ENCODE peak calls at places on chromosomes 12 and 14, in ten cellular contexts. N is ovary; T is aorta; B is IMR-90; G is CD4-positive, alpha-beta T cell; S is dorsolateral prefrontal cortex; A is lung; X is CD8-positive, alpha-beta memory T cell; M is uterus; O is CD4-positive, CD25-positive, alpha-beta regulatory T cell. F is an unnamed sample.

GRCh38 chr12:27500546-27500945 is 23.5 kb upstream of the PPFIBP1 start:
- DNase-seq in N (no peak), G (no peak), B (no peak), X (no peak), T (no peak), A (no peak), M (no peak), S (no peak), O (no peak), F (no peak)

GRCh38 chr12:94157891-94158495 is 9.6 kb downstream of the PLXNC1 start:
- DNase-seq in N (no peak), G (no peak), S (no peak), M (no peak), A (no peak), X (no peak), O (no peak), T (no peak), B (no peak), F (no peak)

GRCh38 chr12:14700935-14701334 is 4.5 kb upstream of the GUCY2C start:
- DNase-seq in M (no peak), G (no peak), O (no peak), X (no peak), S (no peak), N (no peak), A (no peak), B (no peak), T (no peak), F (no peak)

GRCh38 chr14:91186515-91187066 is 57.9 kb downstream of the GPR68 start:
- DNase-seq in X (no peak), G (no peak), S (no peak), B (peak), N (no peak), M (no peak), T (no peak), A (no peak), O (no peak), F (no peak)

GRCh38 chr12:14239935-14240872 is 125.3 kb upstream of the ATF7IP start:
- DNase-seq in X (peak), S (no peak), A (no peak), O (no peak), T (peak), N (no peak), M (no peak), G (no peak), B (no peak), F (no peak)

GRCh38 chr12:127162902-127163301 is 1104.1 kb upstream of the TMEM132C start:
- DNase-seq in M (no peak), O (peak), B (peak), T (no peak), X (no peak), S (no peak), A (no peak), N (no peak), G (peak), F (no peak)

GRCh38 chr12:124248862-124249825 is 45.7 kb upstream of the RFLNA start:
- DNase-seq in O (no peak), A (no peak), M (no peak), T (no peak), X (no peak), S (no peak), G (no peak), N (no peak), B (no peak), F (no peak)

GRCh38 chr12:49767333-49767732 is 26.0 kb downstream of the TMBIM6 start:
- DNase-seq in X (no peak), T (no peak), N (no peak), A (no peak), G (no peak), O (no peak), M (no peak), B (no peak), S (no peak), F (no peak)

GRCh38 chr14:74637184-74637562 is 25.1 kb upstream of the LTBP2 start:
- DNase-seq in M (no peak), S (no peak), X (no peak), G (no peak), T (no peak), A (no peak), O (no peak), B (no peak), N (no peak), F (no peak)

GRCh38 chr12:58919271-58920101 is 818 bp downstream of the LRIG3 start:
- DNase-seq in O (no peak), X (no peak), B (peak), N (peak), S (peak), T (peak), M (peak), G (no peak), A (peak), F (no peak)

GRCh38 chr12:2345902-2346301 is 293.1 kb downstream of the CACNA1C start:
- DNase-seq in A (no peak), N (no peak), G (no peak), M (no peak), B (no peak), S (no peak), O (no peak), T (no peak), X (no peak), F (peak)

GRCh38 chr14:50055461-50056228 is 60.7 kb downstream of the VCPKMT start:
- DNase-seq in T (peak), O (no peak), S (no peak), X (no peak), M (no peak), N (no peak), G (no peak), B (no peak), A (no peak), F (no peak)

GRCh38 chr12:119440961-119441360 is 106.4 kb downstream of the CCDC60 start:
- DNase-seq in T (no peak), M (no peak), A (no peak), B (no peak), G (no peak), X (no peak), N (no peak), S (no peak), O (no peak), F (no peak)

GRCh38 chr12:64779349-64779974 is 20.3 kb upstream of the GNS start:
- DNase-seq in A (no peak), G (no peak), N (no peak), M (no peak), X (no peak), T (no peak), S (no peak), B (no peak), O (no peak), F (no peak)

GRCh38 chr14:70748422-70748821 is 60.9 kb downstream of the MAP3K9 start:
- DNase-seq in X (no peak), O (no peak), N (no peak), M (no peak), T (no peak), S (no peak), G (no peak), A (no peak), B (no peak), F (no peak)

GRCh38 chr12:116745554-116745953 is 7.4 kb downstream of the RNFT2 start:
- DNase-seq in T (no peak), S (no peak), A (no peak), X (no peak), M (no peak), N (no peak), G (no peak), B (no peak), O (no peak), F (no peak)

GRCh38 chr14:37230551-37231194 is 32.9 kb downstream of the MIPOL1 start:
- DNase-seq in B (peak), A (no peak), G (no peak), O (peak), T (no peak), N (no peak), S (no peak), X (no peak), M (no peak), F (no peak)

GRCh38 chr12:3418609-3419469 is 72.2 kb upstream of the PRMT8 start:
- DNase-seq in B (no peak), M (no peak), S (no peak), X (no peak), O (no peak), N (no peak), T (no peak), G (no peak), A (peak), F (no peak)

GRCh38 chr12:1907652-1908611 is 10.5 kb downstream of the CACNA2D4 start:
- DNase-seq in B (no peak), O (peak), S (peak), G (peak), M (peak), N (peak), T (no peak), X (peak), A (peak), F (no peak)

GRCh38 chr14:74848768-74849167 is 27.2 kb downstream of the PROX2 start:
- DNase-seq in N (no peak), A (no peak), G (no peak), B (no peak), T (no peak), O (no peak), S (no peak), X (no peak), M (no peak), F (no peak)

GRCh38 chr12:52007158-52007921 is 594 bp downstream of the TAMALIN start:
- DNase-seq in S (no peak), M (peak), X (peak), B (no peak), G (peak), N (peak), A (no peak), O (peak), T (peak), F (no peak)

GRCh38 chr14:39430762-39431415 is 1.3 kb downstream of the FBXO33 start:
- DNase-seq in T (peak), S (no peak), A (no peak), B (peak), N (no peak), M (no peak), G (no peak), O (no peak), X (no peak), F (no peak)

GRCh38 chr14:62313228-62313627 is 551.0 kb downstream of the SNAPC1 start:
- DNase-seq in X (no peak), N (no peak), B (no peak), S (no peak), T (no peak), G (no peak), A (no peak), M (no peak), O (no peak), F (no peak)

GRCh38 chr12:39892146-39892545 is 213.7 kb downstream of the SLC2A13 start:
- DNase-seq in S (no peak), G (no peak), T (no peak), N (no peak), B (no peak), X (no peak), M (no peak), O (no peak), A (no peak), F (no peak)

GRCh38 chr14:95497561-95498011 is 18.9 kb downstream of the SYNE3 start:
- DNase-seq in X (no peak), N (no peak), G (no peak), B (no peak), O (no peak), T (peak), A (no peak), S (no peak), M (no peak), F (no peak)

GRCh38 chr14:99131632-99132271 is 140.2 kb downstream of the BCL11B start:
- DNase-seq in M (no peak), G (peak), S (peak), X (no peak), A (peak), B (no peak), T (peak), O (no peak), N (no peak), F (no peak)

GRCh38 chr12:131773582-131774221 is 54.5 kb upstream of the MMP17 start:
- DNase-seq in X (no peak), T (no peak), N (no peak), M (no peak), S (no peak), B (no peak), A (no peak), O (no peak), G (no peak), F (no peak)

GRCh38 chr14:32650665-32651064 is 288.0 kb upstream of the NPAS3 start:
- DNase-seq in S (no peak), T (no peak), G (no peak), N (no peak), X (no peak), B (no peak), A (no peak), O (no peak), M (no peak), F (no peak)

GRCh38 chr12:111178194-111179081 is 190.5 kb downstream of the PHETA1 start:
- DNase-seq in A (no peak), N (no peak), O (no peak), T (no peak), B (no peak), M (no peak), X (no peak), S (no peak), G (no peak), F (no peak)

GRCh38 chr12:7869137-7869536 is 3.6 kb downstream of the SLC2A14 start:
- DNase-seq in X (no peak), G (no peak), B (peak), M (no peak), O (no peak), S (no peak), A (no peak), N (no peak), T (no peak), F (no peak)

GRCh38 chr14:95675486-95675885 is 10.7 kb upstream of the TCL1B start:
- DNase-seq in G (no peak), N (no peak), B (no peak), S (no peak), X (no peak), M (no peak), T (no peak), O (no peak), A (no peak), F (no peak)

GRCh38 chr14:52429451-52429850 is 115.3 kb downstream of the PTGER2 start:
- DNase-seq in B (no peak), X (no peak), S (no peak), M (no peak), T (no peak), A (no peak), O (no peak), N (no peak), G (no peak), F (no peak)

GRCh38 chr14:55129086-55129427 is at the start of gene LGALS3:
- DNase-seq in G (peak), N (peak), B (peak), S (no peak), T (peak), X (peak), M (peak), A (peak), O (peak), F (no peak)

GRCh38 chr14:50109342-50109741 is 7.0 kb downstream of the VCPKMT start:
- DNase-seq in X (no peak), O (no peak), G (no peak), M (no peak), N (no peak), T (no peak), B (peak), S (no peak), A (no peak), F (no peak)

GRCh38 chr12:57049890-57050289 is at the start of gene MYO1A:
- DNase-seq in X (no peak), T (no peak), B (peak), N (no peak), A (no peak), S (no peak), M (no peak), G (no peak), O (no peak), F (no peak)

GRCh38 chr14:64878775-64879634 is 702 bp downstream of the SPTB start:
- DNase-seq in A (no peak), N (no peak), O (no peak), M (no peak), B (no peak), G (no peak), T (peak), X (no peak), S (no peak), F (peak)

GRCh38 chr14:99037777-99038176 is 234.2 kb downstream of the BCL11B start:
- DNase-seq in T (no peak), S (no peak), B (no peak), O (no peak), A (no peak), M (no peak), G (no peak), N (no peak), X (no peak), F (no peak)

DNA sequence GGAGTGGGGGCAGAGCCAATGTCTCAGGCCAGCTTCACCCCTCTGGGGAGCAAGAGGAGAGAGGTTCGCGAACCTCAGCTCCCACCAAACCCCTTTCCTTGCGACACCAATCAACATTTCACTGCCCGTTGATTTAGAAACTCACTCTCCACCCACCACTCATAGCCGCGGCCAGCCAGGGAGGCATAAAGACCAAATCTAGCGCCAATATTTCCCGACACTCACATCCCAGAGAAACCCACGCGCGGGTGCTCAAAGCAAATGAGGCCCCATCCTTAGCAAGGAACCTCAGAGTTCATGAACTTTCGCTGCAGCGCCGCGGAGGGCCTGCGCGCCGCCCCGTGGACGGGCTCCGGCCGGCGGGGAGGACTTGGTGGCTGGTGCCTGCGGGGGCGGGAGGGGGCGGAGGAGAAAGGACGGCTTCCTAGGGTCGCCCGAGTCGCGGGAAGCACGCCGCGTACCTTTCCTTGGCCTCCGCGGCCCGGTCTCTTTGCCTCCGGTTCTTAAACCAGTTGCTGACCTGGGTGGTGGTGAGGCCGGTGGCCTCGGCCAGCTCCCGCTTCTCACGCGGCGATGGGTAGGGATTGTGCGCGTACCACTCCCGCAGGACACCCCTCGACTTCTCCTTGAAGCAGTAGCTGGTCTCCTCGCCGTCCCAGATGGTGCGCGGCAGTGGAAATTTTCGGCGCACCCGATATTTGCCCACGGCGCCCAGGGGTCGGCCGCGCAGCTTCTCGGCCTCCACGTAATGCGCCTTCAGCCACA is 926 bp downstream of the SIX1 start:
- DNase-seq in A (no peak), S (no peak), G (no peak), T (no peak), M (no peak), N (no peak), B (peak), X (no peak), O (no peak), F (no peak)
- H3K27ac ChIP-seq in A (no peak), S (no peak), G (no peak), T (no peak), M (no peak), N (no peak), B (peak), X (no peak), O (no peak), F (no peak)

DNA sequence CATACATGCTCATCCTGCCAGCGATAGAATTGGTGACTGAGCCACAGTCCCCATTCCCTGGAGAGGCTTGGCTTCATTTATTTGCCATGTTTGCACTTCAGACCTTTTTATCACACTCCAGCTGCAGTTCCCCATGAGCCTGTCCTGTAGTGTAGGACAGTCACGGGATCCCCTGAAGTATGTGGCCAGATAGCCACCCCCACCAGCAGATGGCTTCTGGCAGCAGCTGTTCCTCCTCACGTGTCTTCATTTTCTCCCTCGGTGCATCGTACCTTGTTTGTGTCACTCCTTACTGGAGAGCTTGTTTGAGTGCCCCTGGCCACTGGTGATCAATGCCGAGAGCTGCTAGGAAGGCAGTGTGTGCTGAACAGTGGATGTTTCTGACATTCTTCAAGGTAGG is 40.2 kb downstream of the UBE3B start:
- DNase-seq in G (no peak), M (no peak), S (no peak), N (no peak), X (no peak), O (no peak), B (no peak), T (no peak), A (no peak), F (no peak)
- H3K27ac ChIP-seq in G (no peak), M (no peak), S (peak), N (no peak), X (no peak), O (no peak), B (no peak), T (no peak), A (no peak), F (no peak)

DNA sequence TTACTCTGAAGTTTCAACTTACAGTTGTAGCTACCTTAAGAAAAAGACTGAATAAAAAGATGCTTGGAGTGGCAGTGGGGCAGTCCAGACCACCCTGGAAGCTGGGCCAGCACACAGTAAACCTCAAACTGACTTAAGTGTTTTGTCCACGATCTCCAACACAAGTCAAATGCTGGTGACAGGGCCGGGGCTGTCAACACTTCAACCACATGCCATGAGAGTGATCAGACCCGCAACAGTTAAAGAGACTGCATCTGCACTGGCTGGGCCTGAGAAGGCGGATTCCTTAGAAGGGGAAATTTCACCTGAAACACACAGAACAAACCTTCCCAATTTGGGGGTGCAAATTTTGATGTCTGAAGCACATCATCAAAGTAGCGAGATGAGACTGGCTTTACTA is 223.5 kb upstream of the CAND1 start:
- DNase-seq in O (no peak), G (no peak), S (no peak), X (no peak), N (no peak), A (no peak), M (no peak), T (no peak), B (no peak), F (no peak)
- H3K27ac ChIP-seq in O (no peak), G (no peak), S (no peak), X (no peak), N (no peak), A (no peak), M (no peak), T (no peak), B (no peak), F (no peak)

GRCh38 chr14:35474323-35474722 is 59.6 kb upstream of the INSM2 start:
- DNase-seq in T (no peak), O (no peak), G (no peak), X (no peak), S (no peak), A (no peak), M (no peak), N (no peak), B (no peak), F (no peak)

GRCh38 chr14:35470775-35471174 is 63.2 kb upstream of the INSM2 start:
- DNase-seq in G (no peak), N (no peak), S (no peak), O (no peak), T (no peak), B (peak), M (no peak), A (no peak), X (no peak), F (no peak)
- H3K27ac ChIP-seq in G (no peak), N (no peak), S (no peak), O (no peak), T (no peak), B (no peak), M (no peak), A (no peak), X (no peak), F (no peak)

GRCh38 chr14:100547633-100548294 is 39.5 kb downstream of the BEGAIN start:
- DNase-seq in N (no peak), A (peak), S (no peak), M (peak), G (peak), B (peak), X (peak), O (no peak), T (peak), F (no peak)
- H3K27ac ChIP-seq in N (peak), A (no peak), S (peak), M (no peak), G (peak), B (no peak), X (no peak), O (peak), T (no peak), F (no peak)

F was measured in caudate nucleus.